ENCODE peak calls at places on chromosomes 5 and 9, in five cellular contexts. U, Y, Z, R and D are unnamed samples.

GRCh38 chr5:175922192-175922885 is 45.8 kb downstream of the THOC3 start:
- DNase-seq in U (no peak), Y (peak), Z (no peak), R (no peak), D (peak)

GRCh38 chr9:93231121-93231694 is 47.3 kb downstream of the WNK2 start:
- DNase-seq in U (no peak), Y (peak), Z (no peak), R (no peak), D (no peak)

GRCh38 chr5:124463840-124464239 is 282.6 kb downstream of the ZNF608 start:
- DNase-seq in U (no peak), Y (no peak), Z (no peak), R (no peak), D (no peak)

GRCh38 chr5:81657386-81657785 is 93.5 kb downstream of the SSBP2 start:
- DNase-seq in U (no peak), Y (peak), Z (no peak), R (no peak), D (no peak)

GRCh38 chr9:33287087-33287490 is 3.2 kb upstream of the NFX1 start:
- DNase-seq in U (peak), Y (peak), Z (peak), R (no peak), D (peak)

GRCh38 chr5:75337366-75338021 is 474 bp downstream of the HMGCR start:
- DNase-seq in U (no peak), Y (peak), Z (no peak), R (no peak), D (no peak)

GRCh38 chr5:111934511-111934910 is 177.5 kb upstream of the NREP start:
- DNase-seq in U (no peak), Y (no peak), Z (no peak), R (no peak), D (no peak)

GRCh38 chr5:115946655-115947054 is 15.6 kb upstream of the LVRN start:
- DNase-seq in U (no peak), Y (peak), Z (no peak), R (no peak), D (no peak)

GRCh38 chr9:94950040-94950732 is 223.7 kb downstream of the AOPEP start:
- DNase-seq in U (no peak), Y (no peak), Z (no peak), R (no peak), D (no peak)

GRCh38 chr5:91840412-91840811 is 457.3 kb upstream of the ARRDC3 start:
- DNase-seq in U (no peak), Y (no peak), Z (no peak), R (no peak), D (peak)

GRCh38 chr5:105952875-105953274 is 1717.9 kb downstream of the EFNA5 start:
- DNase-seq in U (no peak), Y (peak), Z (no peak), R (no peak), D (peak)

GRCh38 chr9:20684865-20685696 is 1.0 kb downstream of the FOCAD start:
- DNase-seq in U (peak), Y (no peak), Z (no peak), R (no peak), D (peak)

GRCh38 chr5:173885481-173886010 is 2.6 kb upstream of the CPEB4 start:
- DNase-seq in U (no peak), Y (no peak), Z (no peak), R (no peak), D (no peak)

GRCh38 chr9:91197232-91198181 is 164.2 kb downstream of the AUH start:
- DNase-seq in U (peak), Y (peak), Z (no peak), R (peak), D (peak)

GRCh38 chr5:50365615-50366251 is 75.4 kb downstream of the EMB start:
- DNase-seq in U (no peak), Y (no peak), Z (no peak), R (no peak), D (no peak)

GRCh38 chr9:36144322-36145206 is 8.0 kb downstream of the GLIPR2 start:
- DNase-seq in U (peak), Y (no peak), Z (peak), R (no peak), D (no peak)

GRCh38 chr5:150058480-150059126 is 27.8 kb downstream of the CSF1R start:
- DNase-seq in U (peak), Y (peak), Z (no peak), R (peak), D (no peak)

GRCh38 chr9:3954950-3955670 is 344.8 kb downstream of the GLIS3 start:
- DNase-seq in U (no peak), Y (no peak), Z (no peak), R (no peak), D (no peak)

GRCh38 chr5:159663986-159664385 is 252.3 kb upstream of the ADRA1B start:
- DNase-seq in U (no peak), Y (no peak), Z (no peak), R (no peak), D (no peak)

GRCh38 chr5:16519435-16519834 is 53.8 kb upstream of the ZNF622 start:
- DNase-seq in U (no peak), Y (no peak), Z (no peak), R (no peak), D (no peak)

GRCh38 chr5:172164773-172165212 is 23.2 kb downstream of the STK10 start:
- DNase-seq in U (no peak), Y (no peak), Z (no peak), R (peak), D (no peak)

GRCh38 chr9:70553718-70554673 is 139.5 kb upstream of the KLF9 start:
- DNase-seq in U (no peak), Y (peak), Z (no peak), R (no peak), D (peak)

GRCh38 chr5:116492016-116492623 is 82.5 kb downstream of the SEMA6A start:
- DNase-seq in U (peak), Y (peak), Z (peak), R (no peak), D (peak)

GRCh38 chr5:121503111-121503840 is 348.4 kb upstream of the FTMT start:
- DNase-seq in U (no peak), Y (peak), Z (no peak), R (peak), D (peak)

GRCh38 chr5:74542477-74542876 is 98.1 kb downstream of the ENC1 start:
- DNase-seq in U (no peak), Y (peak), Z (no peak), R (no peak), D (no peak)

GRCh38 chr5:175706499-175706898 is 48.6 kb downstream of the HRH2 start:
- DNase-seq in U (no peak), Y (no peak), Z (no peak), R (peak), D (no peak)

GRCh38 chr9:101711330-101711941 is 27.0 kb downstream of the GRIN3A start:
- DNase-seq in U (peak), Y (no peak), Z (no peak), R (no peak), D (no peak)

GRCh38 chr9:34992376-34992951 is 2.9 kb downstream of the DNAJB5 start:
- DNase-seq in U (no peak), Y (peak), Z (no peak), R (no peak), D (peak)

GRCh38 chr5:146007270-146007669 is 70.9 kb downstream of the SH3RF2 start:
- DNase-seq in U (no peak), Y (peak), Z (no peak), R (no peak), D (no peak)

GRCh38 chr5:124399426-124399961 is 346.9 kb downstream of the ZNF608 start:
- DNase-seq in U (no peak), Y (no peak), Z (no peak), R (no peak), D (peak)

GRCh38 chr5:112024769-112025168 is 267.8 kb upstream of the NREP start:
- DNase-seq in U (no peak), Y (no peak), Z (no peak), R (no peak), D (no peak)

GRCh38 chr5:18333841-18334240 is 699.6 kb downstream of the TAF11L14 start:
- DNase-seq in U (no peak), Y (no peak), Z (no peak), R (no peak), D (no peak)

GRCh38 chr5:66987126-66987525 is 209.5 kb downstream of the CD180 start:
- DNase-seq in U (no peak), Y (no peak), Z (no peak), R (no peak), D (no peak)

GRCh38 chr9:81529556-81530193 is 159.7 kb downstream of the TLE1 start:
- DNase-seq in U (no peak), Y (peak), Z (no peak), R (no peak), D (no peak)

GRCh38 chr5:172102913-172103629 is 85.0 kb downstream of the STK10 start:
- DNase-seq in U (no peak), Y (peak), Z (no peak), R (no peak), D (peak)

GRCh38 chr5:26388946-26389345 is 649.4 kb downstream of the CDH9 start:
- DNase-seq in U (no peak), Y (peak), Z (no peak), R (no peak), D (peak)